ENCODE peak calls at places on chromosome 6, in ten cellular contexts. W is left ventricle myocardium inferior, H is BE2C, A is A549, S is psoas muscle, F is H9, X is thyroid gland, Y is heart left ventricle, L is stomach, T is mammary epithelial cell. M is an unnamed sample.
A peak's percentile ranks its signal among the peaks of the same experiment; 100 is the strongest.

GRCh38 chr6:33320315-33321181 is 3.0 kb upstream of the ZBTB22 start:
- DNase-seq in W (peak; percentile 63), H (no peak), A (no peak), S (peak; percentile 81), F (peak; percentile 62), X (no peak), Y (peak; percentile 68), L (peak; percentile 59), T (peak; percentile 92), M (peak; percentile 63)

GRCh38 chr6:31763617-31763940 is 1.1 kb downstream of the SAPCD1 start:
- DNase-seq in W (no peak), H (no peak), A (no peak), S (no peak), F (peak; percentile 55), X (no peak), Y (no peak), L (no peak), T (peak; percentile 33), M (no peak)

GRCh38 chr6:67812125-67812524 is 823.0 kb upstream of the ADGRB3 start:
- DNase-seq in W (no peak), H (no peak), A (no peak), S (no peak), F (no peak), X (no peak), Y (no peak), L (no peak), T (no peak), M (no peak)

GRCh38 chr6:140909156-140909555 is 1223.6 kb upstream of the GJE1 start:
- DNase-seq in W (no peak), H (no peak), A (no peak), S (no peak), F (no peak), X (no peak), Y (no peak), L (no peak), T (peak; percentile 46), M (no peak)

GRCh38 chr6:16436550-16436949 is 198.2 kb downstream of the GMPR start:
- DNase-seq in W (no peak), H (no peak), A (no peak), S (no peak), F (no peak), X (no peak), Y (no peak), L (no peak), T (no peak), M (no peak)

GRCh38 chr6:122308074-122308473 is 91.4 kb upstream of the HSF2 start:
- DNase-seq in W (no peak), H (no peak), A (no peak), S (no peak), F (no peak), X (no peak), Y (no peak), L (no peak), T (no peak), M (peak; percentile 30)

GRCh38 chr6:139586273-139586672 is 211.8 kb upstream of the CITED2 start:
- DNase-seq in W (no peak), H (no peak), A (no peak), S (no peak), F (no peak), X (peak; percentile 16), Y (no peak), L (no peak), T (no peak), M (no peak)

GRCh38 chr6:107235521-107235920 is 120.2 kb upstream of the BEND3 start:
- DNase-seq in W (no peak), H (no peak), A (no peak), S (no peak), F (no peak), X (no peak), Y (no peak), L (no peak), T (peak; percentile 35), M (no peak)

DNA sequence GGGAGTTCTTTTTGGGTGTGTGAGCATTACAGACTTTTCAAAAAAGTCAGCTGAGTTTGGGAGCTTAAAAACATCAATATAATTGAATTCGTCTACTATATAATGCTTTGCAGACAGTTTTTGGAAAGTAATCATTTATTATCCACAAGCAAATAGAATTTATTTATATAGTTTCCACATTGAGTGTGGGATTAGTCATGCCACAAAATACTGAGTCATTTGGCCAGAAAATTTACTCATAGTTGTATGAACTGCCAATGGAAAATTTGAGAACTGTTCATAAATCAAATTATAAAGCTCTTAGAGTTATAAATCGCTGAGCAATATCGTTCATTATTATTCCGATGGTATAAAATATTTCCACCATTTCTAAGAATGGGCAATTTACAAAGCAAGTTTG is 5.0 kb downstream of the BEND6 start:
- DNase-seq in W (no peak), H (no peak), A (no peak), S (no peak), F (no peak), X (no peak), Y (no peak), L (no peak), T (peak; percentile 62), M (no peak)
- H3K4me1 ChIP-seq in W (peaks cover 13% of the 10 kb centered on the region), H (no peaks in the 10 kb centered on the region), A (peaks cover 19% of the 10 kb centered on the region), S (peaks cover 7% of the 10 kb centered on the region), F (peaks cover 2% of the 10 kb centered on the region), X (peaks cover 7% of the 10 kb centered on the region), Y (peaks cover 10% of the 10 kb centered on the region), L (peaks cover 11% of the 10 kb centered on the region), T (peaks cover 35% of the 10 kb centered on the region), M (no peaks in the 10 kb centered on the region)

GRCh38 chr6:157763894-157764345 is 59.1 kb upstream of the SNX9 start:
- DNase-seq in W (no peak), H (no peak), A (no peak), S (no peak), F (no peak), X (no peak), Y (no peak), L (no peak), T (no peak), M (no peak)

GRCh38 chr6:157761926-157762325 is 61.1 kb upstream of the SNX9 start:
- DNase-seq in W (no peak), H (no peak), A (no peak), S (no peak), F (no peak), X (no peak), Y (no peak), L (no peak), T (no peak), M (no peak)

GRCh38 chr6:157763129-157763893 is 59.7 kb upstream of the SNX9 start:
- DNase-seq in W (no peak), H (no peak), A (peak; percentile 69), S (peak; percentile 69), F (peak; percentile 98), X (peak; percentile 100), Y (peak; percentile 55), L (peak; percentile 99), T (peak; percentile 100), M (peak; percentile 98)

GRCh38 chr6:157761331-157761921 is 61.6 kb upstream of the SNX9 start:
- DNase-seq in W (no peak), H (no peak), A (no peak), S (no peak), F (no peak), X (no peak), Y (no peak), L (no peak), T (peak; percentile 69), M (no peak)

DNA sequence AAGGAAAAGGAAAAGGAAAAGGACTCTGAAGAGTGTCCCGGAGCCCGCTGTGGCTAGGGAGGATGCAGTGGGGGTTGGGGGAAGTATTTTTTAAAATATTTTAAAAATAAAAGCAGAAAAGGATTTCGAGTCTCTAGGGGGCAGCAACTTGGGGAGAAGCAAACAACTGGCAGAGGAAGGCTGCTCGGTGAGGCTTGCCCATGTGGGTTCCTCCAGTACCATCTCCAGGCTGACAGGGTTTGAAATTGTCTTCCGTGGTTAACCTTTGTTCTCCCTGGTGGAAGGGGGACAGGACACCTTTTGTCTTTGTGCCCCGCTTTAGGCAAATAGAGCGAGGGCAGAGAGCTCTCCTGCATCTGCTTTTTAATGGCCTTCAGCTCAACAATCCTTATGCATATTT is 60.4 kb upstream of the SNX9 start:
- DNase-seq in W (no peak), H (no peak), A (no peak), S (no peak), F (peak; percentile 53), X (no peak), Y (no peak), L (no peak), T (no peak), M (no peak)
- TF ChIP-seq CTCF in W (no peak), H (no peak), A (peak; percentile 18), S (no peak), F (peak; percentile 37), X (peak; percentile 8), Y (no peak), L (no peak), T (no peak), M (no peak)

GRCh38 chr6:90294614-90294988 is 2.0 kb downstream of the BACH2 start:
- DNase-seq in W (no peak), H (no peak), A (no peak), S (no peak), F (peak; percentile 36), X (no peak), Y (no peak), L (no peak), T (no peak), M (no peak)
- H3K4me1 ChIP-seq in W (peaks cover 43% of the 10 kb centered on the region), H (no peaks in the 10 kb centered on the region), A (peaks cover 6% of the 10 kb centered on the region), S (peaks cover 32% of the 10 kb centered on the region), F (no peaks in the 10 kb centered on the region), X (peaks cover 7% of the 10 kb centered on the region), Y (peaks cover 13% of the 10 kb centered on the region), L (peaks cover 22% of the 10 kb centered on the region), T (peaks cover 18% of the 10 kb centered on the region), M (peaks cover 9% of the 10 kb centered on the region)

GRCh38 chr6:40588480-40588879 is 1.3 kb upstream of the LRFN2 start:
- DNase-seq in W (no peak), H (no peak), A (no peak), S (no peak), F (no peak), X (no peak), Y (no peak), L (no peak), T (no peak), M (no peak)

GRCh38 chr6:40588070-40588384 is 863 bp upstream of the LRFN2 start:
- DNase-seq in W (no peak), H (no peak), A (no peak), S (no peak), F (no peak), X (no peak), Y (no peak), L (no peak), T (no peak), M (no peak)

GRCh38 chr6:40586369-40586768 is 795 bp downstream of the LRFN2 start:
- DNase-seq in W (no peak), H (peak; percentile 37), A (no peak), S (no peak), F (no peak), X (no peak), Y (no peak), L (no peak), T (no peak), M (no peak)

GRCh38 chr6:40586800-40587201 is 363 bp downstream of the LRFN2 start:
- DNase-seq in W (no peak), H (peak; percentile 47), A (no peak), S (peak; percentile 51), F (no peak), X (peak; percentile 32), Y (no peak), L (peak; percentile 28), T (no peak), M (no peak)

DNA sequence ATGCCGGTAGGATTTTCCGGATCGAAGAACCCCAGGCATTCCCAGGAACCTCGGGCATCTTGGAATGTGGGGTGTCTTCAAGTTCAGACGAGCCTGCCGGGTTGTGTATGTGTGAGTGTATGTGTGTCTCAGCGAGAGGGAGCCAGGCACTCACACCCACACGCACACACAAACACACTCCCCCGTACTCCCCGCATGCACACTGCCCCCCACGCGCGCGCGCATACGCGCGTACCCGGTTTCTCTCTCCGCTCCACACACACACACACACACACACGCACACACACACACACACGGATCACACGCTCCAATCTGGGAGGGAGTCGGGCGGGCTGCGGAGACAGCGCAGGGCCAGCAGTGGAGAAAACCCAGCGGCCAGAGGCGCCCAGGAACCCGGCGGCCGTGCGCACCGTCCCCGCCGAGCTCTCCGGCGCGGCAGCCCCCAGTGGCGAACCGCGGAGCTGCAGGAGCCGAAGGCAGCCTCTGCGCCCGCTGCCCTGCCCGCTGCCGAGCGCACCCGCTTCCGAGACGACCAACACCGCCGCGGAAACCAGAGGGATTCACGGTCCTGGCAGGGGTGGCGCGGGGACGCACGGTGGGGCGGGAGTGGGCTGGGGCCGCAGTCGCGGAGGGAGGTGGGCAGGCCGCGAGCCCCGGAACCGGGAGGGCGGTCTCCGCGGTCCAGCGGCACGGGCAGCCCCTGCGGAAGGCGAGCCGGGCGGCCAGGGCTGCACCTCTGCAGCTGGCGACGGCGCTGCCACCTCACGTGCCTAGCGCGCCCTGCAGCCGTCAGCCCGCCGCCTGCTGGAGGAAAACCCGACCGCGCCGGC is at the start of gene LRFN2:
- DNase-seq in W (peak; percentile 58), H (peak; percentile 92), A (peak; percentile 39), S (peak; percentile 86), F (peak; percentile 86), X (peak; percentile 84), Y (peak; percentile 65), L (peak; percentile 83), T (peak; percentile 70), M (peak; percentile 90)
- TF ChIP-seq CTCF in W (peak; percentile 71), H (peak; percentile 50), A (peak; percentile 39), S (peak; percentile 65), F (peak; percentile 80), X (peak; percentile 70), Y (no peak), L (peak; percentile 80), T (peak; percentile 65), M (peak; percentile 58)